ENCODE peak calls at places on chromosomes 5 and 9, in ten cellular contexts. One of them, this sample, is unnamed. For H3K4me1, the result is how much of the 10 kb centered on the place peaks cover.

GRCh38 chr5:98321356-98321755 is 452.1 kb upstream of the RGMB start:
- DNase-seq in keratinocyte: no peak
- DNase-seq in cardiac muscle cell: no peak
- DNase-seq in psoas muscle: no peak
- DNase-seq in endodermal cell: no peak
- DNase-seq in Peyer's patch: no peak
- DNase-seq in upper lobe of right lung: no peak
- DNase-seq in lung: no peak
- DNase-seq in heart left ventricle: no peak
- DNase-seq in right cardiac atrium: no peak
- DNase-seq in this sample: no peak

GRCh38 chr9:14400658-14400995 is 86.7 kb upstream of the NFIB start:
- DNase-seq in keratinocyte: no peak
- DNase-seq in cardiac muscle cell: peak
- DNase-seq in psoas muscle: peak
- DNase-seq in endodermal cell: peak
- DNase-seq in Peyer's patch: no peak
- DNase-seq in upper lobe of right lung: no peak
- DNase-seq in lung: peak
- DNase-seq in heart left ventricle: peak
- DNase-seq in right cardiac atrium: peak
- DNase-seq in this sample: no peak

GRCh38 chr5:128245974-128246373 is 162.4 kb downstream of the SLC12A2 start:
- DNase-seq in keratinocyte: no peak
- DNase-seq in cardiac muscle cell: no peak
- DNase-seq in psoas muscle: no peak
- DNase-seq in endodermal cell: no peak
- DNase-seq in Peyer's patch: no peak
- DNase-seq in upper lobe of right lung: no peak
- DNase-seq in lung: no peak
- DNase-seq in heart left ventricle: no peak
- DNase-seq in right cardiac atrium: no peak
- DNase-seq in this sample: no peak

GRCh38 chr5:179312557-179313235 is 32.6 kb downstream of the ADAMTS2 start:
- DNase-seq in keratinocyte: no peak
- DNase-seq in cardiac muscle cell: no peak
- DNase-seq in psoas muscle: peak
- DNase-seq in endodermal cell: no peak
- DNase-seq in Peyer's patch: no peak
- DNase-seq in upper lobe of right lung: peak
- DNase-seq in lung: no peak
- DNase-seq in heart left ventricle: peak
- DNase-seq in right cardiac atrium: peak
- DNase-seq in this sample: peak

GRCh38 chr5:103259705-103260355 is 1.3 kb downstream of the MACIR start:
- DNase-seq in keratinocyte: no peak
- DNase-seq in cardiac muscle cell: peak
- DNase-seq in psoas muscle: no peak
- DNase-seq in endodermal cell: peak
- DNase-seq in Peyer's patch: no peak
- DNase-seq in upper lobe of right lung: no peak
- DNase-seq in lung: peak
- DNase-seq in heart left ventricle: no peak
- DNase-seq in right cardiac atrium: no peak
- DNase-seq in this sample: no peak

GRCh38 chr5:123087173-123088030 is 1.6 kb upstream of the PRDM6 start:
- DNase-seq in keratinocyte: no peak
- DNase-seq in cardiac muscle cell: no peak
- DNase-seq in psoas muscle: no peak
- DNase-seq in endodermal cell: peak
- DNase-seq in Peyer's patch: no peak
- DNase-seq in upper lobe of right lung: no peak
- DNase-seq in lung: no peak
- DNase-seq in heart left ventricle: no peak
- DNase-seq in right cardiac atrium: no peak
- DNase-seq in this sample: no peak

GRCh38 chr9:93678199-93679019 is 102.0 kb downstream of the PHF2 start:
- DNase-seq in keratinocyte: no peak
- DNase-seq in cardiac muscle cell: no peak
- DNase-seq in psoas muscle: peak
- DNase-seq in endodermal cell: peak
- DNase-seq in Peyer's patch: peak
- DNase-seq in upper lobe of right lung: peak
- DNase-seq in lung: no peak
- DNase-seq in heart left ventricle: no peak
- DNase-seq in right cardiac atrium: peak
- DNase-seq in this sample: peak

GRCh38 chr5:36744041-36744677 is 132.4 kb upstream of the NIPBL start:
- DNase-seq in keratinocyte: no peak
- DNase-seq in cardiac muscle cell: no peak
- DNase-seq in psoas muscle: no peak
- DNase-seq in endodermal cell: no peak
- DNase-seq in Peyer's patch: no peak
- DNase-seq in upper lobe of right lung: no peak
- DNase-seq in lung: no peak
- DNase-seq in heart left ventricle: no peak
- DNase-seq in right cardiac atrium: no peak
- DNase-seq in this sample: no peak

GRCh38 chr9:34759432-34760134 is 49.6 kb upstream of the CCL21 start:
- DNase-seq in keratinocyte: no peak
- DNase-seq in cardiac muscle cell: no peak
- DNase-seq in psoas muscle: no peak
- DNase-seq in endodermal cell: peak
- DNase-seq in Peyer's patch: no peak
- DNase-seq in upper lobe of right lung: no peak
- DNase-seq in lung: no peak
- DNase-seq in heart left ventricle: no peak
- DNase-seq in right cardiac atrium: no peak
- DNase-seq in this sample: no peak

GRCh38 chr5:79236970-79237734 is 1.2 kb downstream of the JMY start:
- DNase-seq in keratinocyte: no peak
- DNase-seq in cardiac muscle cell: peak
- DNase-seq in psoas muscle: peak
- DNase-seq in endodermal cell: peak
- DNase-seq in Peyer's patch: peak
- DNase-seq in upper lobe of right lung: peak
- DNase-seq in lung: peak
- DNase-seq in heart left ventricle: peak
- DNase-seq in right cardiac atrium: peak
- DNase-seq in this sample: peak

GRCh38 chr9:88905506-88905905 is 85.8 kb upstream of the S1PR3 start:
- DNase-seq in keratinocyte: no peak
- DNase-seq in cardiac muscle cell: no peak
- DNase-seq in psoas muscle: no peak
- DNase-seq in endodermal cell: no peak
- DNase-seq in Peyer's patch: no peak
- DNase-seq in upper lobe of right lung: no peak
- DNase-seq in lung: no peak
- DNase-seq in heart left ventricle: no peak
- DNase-seq in right cardiac atrium: no peak
- DNase-seq in this sample: no peak

GRCh38 chr5:56325039-56325438 is 91.9 kb upstream of the ANKRD55 start:
- DNase-seq in keratinocyte: no peak
- DNase-seq in cardiac muscle cell: no peak
- DNase-seq in psoas muscle: no peak
- DNase-seq in endodermal cell: no peak
- DNase-seq in Peyer's patch: no peak
- DNase-seq in upper lobe of right lung: no peak
- DNase-seq in lung: no peak
- DNase-seq in heart left ventricle: no peak
- DNase-seq in right cardiac atrium: no peak
- DNase-seq in this sample: no peak

GRCh38 chr5:139495644-139496435 is 13.3 kb upstream of the STING1 start:
- DNase-seq in keratinocyte: no peak
- DNase-seq in cardiac muscle cell: peak
- DNase-seq in psoas muscle: no peak
- DNase-seq in endodermal cell: no peak
- DNase-seq in Peyer's patch: no peak
- DNase-seq in upper lobe of right lung: no peak
- DNase-seq in lung: no peak
- DNase-seq in heart left ventricle: no peak
- DNase-seq in right cardiac atrium: no peak
- DNase-seq in this sample: no peak

GRCh38 chr5:143405063-143405746 is 1.7 kb upstream of the NR3C1 start:
- DNase-seq in keratinocyte: no peak
- DNase-seq in cardiac muscle cell: peak
- DNase-seq in psoas muscle: peak
- DNase-seq in endodermal cell: peak
- DNase-seq in Peyer's patch: peak
- DNase-seq in upper lobe of right lung: peak
- DNase-seq in lung: peak
- DNase-seq in heart left ventricle: peak
- DNase-seq in right cardiac atrium: peak
- DNase-seq in this sample: peak

GRCh38 chr5:159605585-159605984 is 275.3 kb upstream of the IL12B start:
- DNase-seq in keratinocyte: no peak
- DNase-seq in cardiac muscle cell: peak
- DNase-seq in psoas muscle: no peak
- DNase-seq in endodermal cell: no peak
- DNase-seq in Peyer's patch: no peak
- DNase-seq in upper lobe of right lung: no peak
- DNase-seq in lung: peak
- DNase-seq in heart left ventricle: peak
- DNase-seq in right cardiac atrium: peak
- DNase-seq in this sample: no peak

GRCh38 chr5:171313481-171314206 is 4.6 kb downstream of the TLX3 start:
- DNase-seq in keratinocyte: no peak
- DNase-seq in cardiac muscle cell: no peak
- DNase-seq in psoas muscle: no peak
- DNase-seq in endodermal cell: no peak
- DNase-seq in Peyer's patch: no peak
- DNase-seq in upper lobe of right lung: peak
- DNase-seq in lung: no peak
- DNase-seq in heart left ventricle: no peak
- DNase-seq in right cardiac atrium: no peak
- DNase-seq in this sample: no peak

DNA sequence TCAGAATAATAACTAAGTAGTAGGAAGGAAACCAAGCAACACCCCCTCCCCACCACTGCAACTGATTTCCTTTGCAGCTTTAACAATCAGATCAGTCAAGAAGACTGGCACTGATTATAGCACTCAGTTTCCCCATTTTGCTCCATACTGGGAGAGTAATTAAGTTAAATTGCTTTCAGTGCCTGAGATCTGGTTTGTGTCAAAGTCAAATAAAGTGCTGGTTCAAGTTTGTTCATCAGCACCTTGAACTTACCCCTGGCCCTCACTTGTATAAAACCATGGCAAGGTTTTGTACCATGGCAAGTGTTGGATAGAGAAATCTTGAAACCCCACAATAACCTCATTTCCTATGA is 290.2 kb upstream of the SEMA6A start:
- DNase-seq in keratinocyte: no peak
- DNase-seq in cardiac muscle cell: no peak
- DNase-seq in psoas muscle: no peak
- DNase-seq in endodermal cell: no peak
- DNase-seq in Peyer's patch: no peak
- DNase-seq in upper lobe of right lung: no peak
- DNase-seq in lung: no peak
- DNase-seq in heart left ventricle: no peak
- DNase-seq in right cardiac atrium: no peak
- DNase-seq in this sample: no peak
- H3K27ac ChIP-seq in keratinocyte: no peak
- H3K27ac ChIP-seq in cardiac muscle cell: no peak
- H3K27ac ChIP-seq in psoas muscle: no peak
- H3K27ac ChIP-seq in endodermal cell: no peak
- H3K27ac ChIP-seq in Peyer's patch: no peak
- H3K27ac ChIP-seq in upper lobe of right lung: no peak
- H3K27ac ChIP-seq in lung: no peak
- H3K27ac ChIP-seq in heart left ventricle: no peak
- H3K27ac ChIP-seq in right cardiac atrium: no peak
- H3K27ac ChIP-seq in this sample: no peak

DNA sequence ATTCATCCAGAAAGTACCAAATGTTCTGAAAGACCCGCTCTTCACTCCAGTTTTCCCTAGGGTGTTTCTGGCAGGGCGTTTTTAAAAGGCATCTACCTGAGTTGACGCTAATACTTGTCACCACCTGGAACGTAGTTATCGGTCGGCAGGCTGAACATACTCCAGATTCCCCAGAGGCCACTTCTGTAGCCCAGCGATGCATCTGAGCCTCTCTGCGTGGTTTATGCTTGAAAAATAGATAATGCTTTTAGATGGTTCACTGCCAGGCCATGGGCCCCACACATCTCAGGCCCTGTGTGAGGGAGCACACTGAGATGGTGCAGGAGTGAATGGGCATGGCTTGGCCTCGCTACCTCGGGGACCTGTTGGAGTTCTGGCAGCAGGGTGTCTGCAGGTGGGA is 33.0 kb upstream of the NCS1 start:
- DNase-seq in keratinocyte: no peak
- DNase-seq in cardiac muscle cell: peak
- DNase-seq in psoas muscle: no peak
- DNase-seq in endodermal cell: peak
- DNase-seq in Peyer's patch: no peak
- DNase-seq in upper lobe of right lung: no peak
- DNase-seq in lung: no peak
- DNase-seq in heart left ventricle: no peak
- DNase-seq in right cardiac atrium: no peak
- DNase-seq in this sample: no peak
- H3K4me1 ChIP-seq in keratinocyte: under half
- H3K4me1 ChIP-seq in cardiac muscle cell: under half
- H3K4me1 ChIP-seq in psoas muscle: under half
- H3K4me1 ChIP-seq in endodermal cell: under half
- H3K4me1 ChIP-seq in Peyer's patch: under half
- H3K4me1 ChIP-seq in upper lobe of right lung: under half
- H3K4me1 ChIP-seq in lung: under half
- H3K4me1 ChIP-seq in heart left ventricle: under half
- H3K4me1 ChIP-seq in right cardiac atrium: under half
- H3K4me1 ChIP-seq in this sample: under half

GRCh38 chr9:78295731-78296130 is 1.2 kb upstream of the PSAT1 start:
- DNase-seq in keratinocyte: no peak
- DNase-seq in cardiac muscle cell: peak
- DNase-seq in psoas muscle: no peak
- DNase-seq in endodermal cell: peak
- DNase-seq in Peyer's patch: no peak
- DNase-seq in upper lobe of right lung: no peak
- DNase-seq in lung: no peak
- DNase-seq in heart left ventricle: no peak
- DNase-seq in right cardiac atrium: no peak
- DNase-seq in this sample: no peak
- H3K4me3 ChIP-seq in keratinocyte: no peak
- H3K4me3 ChIP-seq in cardiac muscle cell: no peak
- H3K4me3 ChIP-seq in psoas muscle: no peak
- H3K4me3 ChIP-seq in endodermal cell: peak
- H3K4me3 ChIP-seq in Peyer's patch: no peak
- H3K4me3 ChIP-seq in upper lobe of right lung: no peak
- H3K4me3 ChIP-seq in lung: no peak
- H3K4me3 ChIP-seq in heart left ventricle: no peak
- H3K4me3 ChIP-seq in right cardiac atrium: no peak
- H3K4me3 ChIP-seq in this sample: no peak

DNA sequence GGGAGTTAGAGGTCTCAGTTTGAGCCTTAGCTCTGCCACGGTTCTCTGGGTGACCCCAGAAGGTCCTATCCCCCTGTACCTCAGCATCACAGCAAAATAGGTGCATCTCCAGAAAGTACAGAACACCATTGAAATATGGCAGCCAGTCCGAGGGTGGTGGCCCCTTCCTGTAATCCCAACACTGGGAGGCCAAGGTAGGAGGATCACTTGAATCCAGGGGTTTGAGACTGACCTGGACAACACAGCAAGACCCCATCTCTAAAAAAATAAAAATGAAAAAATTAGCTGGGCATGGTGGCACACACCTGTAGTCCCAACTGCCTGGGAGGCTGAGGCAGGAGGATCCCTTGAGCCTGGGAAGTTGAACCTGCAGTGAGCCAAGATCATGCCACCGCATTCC is 7.0 kb upstream of the CRB2 start:
- DNase-seq in keratinocyte: no peak
- DNase-seq in cardiac muscle cell: no peak
- DNase-seq in psoas muscle: no peak
- DNase-seq in endodermal cell: no peak
- DNase-seq in Peyer's patch: no peak
- DNase-seq in upper lobe of right lung: no peak
- DNase-seq in lung: no peak
- DNase-seq in heart left ventricle: no peak
- DNase-seq in right cardiac atrium: no peak
- DNase-seq in this sample: no peak
- H3K27ac ChIP-seq in keratinocyte: no peak
- H3K27ac ChIP-seq in cardiac muscle cell: no peak
- H3K27ac ChIP-seq in psoas muscle: no peak
- H3K27ac ChIP-seq in endodermal cell: no peak
- H3K27ac ChIP-seq in Peyer's patch: no peak
- H3K27ac ChIP-seq in upper lobe of right lung: no peak
- H3K27ac ChIP-seq in lung: no peak
- H3K27ac ChIP-seq in heart left ventricle: no peak
- H3K27ac ChIP-seq in right cardiac atrium: no peak
- H3K27ac ChIP-seq in this sample: no peak